ENCODE peak calls at places on chromosomes 1 and 21, in four cellular contexts. F is GM13977, K is chondrocyte, X is kidney epithelial cell. M is an unnamed sample.

GRCh38 chr1:244054924-244055263 is 3.8 kb downstream of the ZBTB18 start:
- DNase-seq in F (no peak), K (no peak), X (no peak), M (no peak)

GRCh38 chr1:156508205-156508954 is 7.8 kb upstream of the MEF2D start:
- DNase-seq in F (peak; percentile 61), K (peak; percentile 57), X (no peak), M (no peak)

GRCh38 chr21:46298083-46298412 is 11.9 kb downstream of the YBEY start:
- DNase-seq in F (no peak), K (no peak), X (no peak), M (no peak)

GRCh38 chr1:48414264-48414663 is 57.7 kb downstream of the SPATA6 start:
- DNase-seq in F (no peak), K (no peak), X (no peak), M (no peak)

GRCh38 chr1:38037481-38037939 is 9.1 kb downstream of the POU3F1 start:
- DNase-seq in F (peak; percentile 58), K (no peak), X (no peak), M (peak; percentile 18)

GRCh38 chr1:53672785-53673184 is 66.2 kb downstream of the GLIS1 start:
- DNase-seq in F (no peak), K (no peak), X (no peak), M (no peak)

GRCh38 chr1:23889074-23889473 is 21.0 kb upstream of the FUCA1 start:
- DNase-seq in F (no peak), K (no peak), X (no peak), M (no peak)

GRCh38 chr1:188937965-188938551 is 1539.6 kb downstream of the BRINP3 start:
- DNase-seq in F (no peak), K (no peak), X (no peak), M (no peak)

GRCh38 chr1:5142389-5142788 is 488.0 kb downstream of the AJAP1 start:
- DNase-seq in F (no peak), K (no peak), X (no peak), M (no peak)

GRCh38 chr1:65457868-65458267 is 37.4 kb downstream of the LEPR start:
- DNase-seq in F (no peak), K (no peak), X (no peak), M (no peak)

GRCh38 chr1:205950826-205951549 is 7.7 kb upstream of the SLC26A9 start:
- DNase-seq in F (no peak), K (no peak), X (no peak), M (no peak)

GRCh38 chr1:17674707-17675505 is 80.2 kb upstream of the ACTL8 start:
- DNase-seq in F (no peak), K (no peak), X (no peak), M (no peak)

GRCh38 chr1:154951901-154952657 is 3.8 kb downstream of the PBXIP1 start:
- DNase-seq in F (peak; percentile 60), K (no peak), X (no peak), M (peak; percentile 40)

GRCh38 chr1:2234762-2235113 is 6.6 kb downstream of the SKI start:
- DNase-seq in F (no peak), K (no peak), X (no peak), M (no peak)

GRCh38 chr1:32350785-32351076 is 11.6 kb downstream of the FAM229A start:
- DNase-seq in F (no peak), K (no peak), X (no peak), M (no peak)

GRCh38 chr1:24058671-24059455 is 53.1 kb downstream of the MYOM3 start:
- DNase-seq in F (no peak), K (no peak), X (no peak), M (no peak)

GRCh38 chr1:103156966-103157365 is 48.6 kb upstream of the COL11A1 start:
- DNase-seq in F (no peak), K (no peak), X (peak; percentile 16), M (no peak)

GRCh38 chr1:72140222-72140621 is 142.1 kb downstream of the NEGR1 start:
- DNase-seq in F (no peak), K (no peak), X (no peak), M (no peak)

GRCh38 chr21:44530903-44531605 is 8.9 kb downstream of the KRTAP10-1 start:
- DNase-seq in F (no peak), K (peak; percentile 77), X (no peak), M (no peak)

GRCh38 chr1:28329395-28330153 is 734 bp downstream of the MED18 start:
- DNase-seq in F (no peak), K (no peak), X (no peak), M (peak; percentile 29)

GRCh38 chr1:175016073-175016722 is 7.0 kb downstream of the MRPS14 start:
- DNase-seq in F (no peak), K (no peak), X (no peak), M (no peak)

GRCh38 chr1:17601643-17602382 is 62.3 kb downstream of the ARHGEF10L start:
- DNase-seq in F (no peak), K (peak; percentile 83), X (no peak), M (no peak)

GRCh38 chr1:84698718-84699117 is 8.5 kb upstream of the SSX2IP start:
- DNase-seq in F (no peak), K (no peak), X (peak; percentile 31), M (peak; percentile 65)

GRCh38 chr1:16163882-16164820 is 8.3 kb upstream of the EPHA2 start:
- DNase-seq in F (no peak), K (no peak), X (peak; percentile 95), M (no peak)

GRCh38 chr1:153404768-153405167 is 11.6 kb upstream of the S100A7A start:
- DNase-seq in F (peak; percentile 50), K (no peak), X (no peak), M (peak; percentile 6)

GRCh38 chr1:47537966-47538365 is 100.1 kb downstream of the FOXD2 start:
- DNase-seq in F (no peak), K (no peak), X (no peak), M (no peak)

GRCh38 chr1:205994342-205994741 is 8.9 kb downstream of the RAB7B start:
- DNase-seq in F (no peak), K (no peak), X (no peak), M (no peak)

GRCh38 chr21:31911138-31911907 is 38.5 kb downstream of the HUNK start:
- DNase-seq in F (no peak), K (no peak), X (no peak), M (no peak)

GRCh38 chr1:93140106-93140505 is 40.1 kb downstream of the TMED5 start:
- DNase-seq in F (no peak), K (no peak), X (no peak), M (no peak)

GRCh38 chr1:71193153-71193552 is 112.3 kb upstream of the ZRANB2 start:
- DNase-seq in F (no peak), K (no peak), X (no peak), M (no peak)

M was measured in small intestine.